ENCODE peak calls at places on chromosomes 7 and 10, in eight cellular contexts. L is fibroblast of lung, N is GM06990, C is upper lobe of right lung, G is left lung, R is astrocyte of the spinal cord, Z is left ventricle myocardium inferior, K is sigmoid colon. O is an unnamed sample.

GRCh38 chr7:68707146-68707545 is 891.1 kb upstream of the AUTS2 start:
- DNase-seq in L (peak), N (no peak), C (no peak), G (no peak), R (no peak), Z (no peak), K (no peak), O (no peak)

GRCh38 chr10:106636781-106637491 is 527.6 kb downstream of the SORCS1 start:
- DNase-seq in L (no peak), N (no peak), C (no peak), G (no peak), R (no peak), Z (no peak), K (no peak), O (no peak)

GRCh38 chr7:3301831-3302618 is 973 bp downstream of the SDK1 start:
- DNase-seq in L (peak), N (no peak), C (no peak), G (no peak), R (peak), Z (no peak), K (peak), O (peak)

GRCh38 chr10:35335718-35336083 is 608 bp upstream of the CCNY start:
- DNase-seq in L (peak), N (no peak), C (no peak), G (peak), R (no peak), Z (no peak), K (no peak), O (no peak)

GRCh38 chr10:49168821-49169495 is 19.2 kb downstream of the TMEM273 start:
- DNase-seq in L (peak), N (no peak), C (no peak), G (no peak), R (no peak), Z (no peak), K (no peak), O (no peak)

GRCh38 chr7:45084901-45085618 is 3.7 kb downstream of the NACAD start:
- DNase-seq in L (no peak), N (no peak), C (peak), G (no peak), R (no peak), Z (no peak), K (peak), O (no peak)

GRCh38 chr10:83190614-83191013 is 948.7 kb upstream of the GHITM start:
- DNase-seq in L (no peak), N (no peak), C (no peak), G (no peak), R (no peak), Z (no peak), K (no peak), O (no peak)

GRCh38 chr7:112161253-112162160 is 44.7 kb downstream of the DOCK4 start:
- DNase-seq in L (no peak), N (no peak), C (no peak), G (no peak), R (no peak), Z (no peak), K (no peak), O (no peak)

GRCh38 chr7:158251061-158251965 is 336.3 kb downstream of the PTPRN2 start:
- DNase-seq in L (no peak), N (no peak), C (no peak), G (peak), R (no peak), Z (no peak), K (no peak), O (no peak)

GRCh38 chr10:29271877-29272276 is 17.0 kb upstream of the LYZL1 start:
- DNase-seq in L (no peak), N (no peak), C (no peak), G (no peak), R (no peak), Z (no peak), K (no peak), O (no peak)

GRCh38 chr10:118080817-118081216 is 34.1 kb upstream of the RAB11FIP2 start:
- DNase-seq in L (no peak), N (no peak), C (no peak), G (no peak), R (no peak), Z (no peak), K (no peak), O (no peak)

GRCh38 chr7:14836571-14837189 is 65.9 kb downstream of the DGKB start:
- DNase-seq in L (peak), N (no peak), C (no peak), G (peak), R (peak), Z (peak), K (peak), O (peak)

GRCh38 chr10:132542086-132542775 is 4.6 kb downstream of the INPP5A start:
- DNase-seq in L (no peak), N (no peak), C (no peak), G (peak), R (no peak), Z (peak), K (peak), O (peak)

GRCh38 chr10:23192741-23193434 is 776 bp downstream of the PTF1A start:
- DNase-seq in L (no peak), N (no peak), C (no peak), G (peak), R (no peak), Z (no peak), K (no peak), O (no peak)

GRCh38 chr10:111034598-111035310 is 42.1 kb upstream of the ADRA2A start:
- DNase-seq in L (peak), N (no peak), C (no peak), G (no peak), R (peak), Z (no peak), K (no peak), O (peak)

GRCh38 chr7:80583901-80584300 is 54.5 kb upstream of the CD36 start:
- DNase-seq in L (no peak), N (no peak), C (no peak), G (no peak), R (no peak), Z (peak), K (no peak), O (peak)

GRCh38 chr7:14988941-14989340 is 86.4 kb upstream of the DGKB start:
- DNase-seq in L (no peak), N (no peak), C (no peak), G (no peak), R (no peak), Z (no peak), K (no peak), O (peak)

GRCh38 chr7:23117841-23118240 is 12.3 kb downstream of the KLHL7 start:
- DNase-seq in L (peak), N (no peak), C (no peak), G (no peak), R (no peak), Z (no peak), K (no peak), O (peak)

GRCh38 chr7:103902917-103903316 is 86.5 kb downstream of the RELN start:
- DNase-seq in L (peak), N (no peak), C (no peak), G (no peak), R (peak), Z (no peak), K (no peak), O (no peak)

GRCh38 chr7:82375713-82376112 is 67.9 kb downstream of the CACNA2D1 start:
- DNase-seq in L (no peak), N (no peak), C (no peak), G (no peak), R (no peak), Z (no peak), K (no peak), O (no peak)

GRCh38 chr7:56091591-56091990 is 1.2 kb downstream of the PHKG1 start:
- DNase-seq in L (peak), N (no peak), C (no peak), G (no peak), R (peak), Z (peak), K (peak), O (peak)

GRCh38 chr10:14532473-14533251 is 201.9 kb upstream of the FRMD4A start:
- DNase-seq in L (peak), N (no peak), C (no peak), G (no peak), R (no peak), Z (no peak), K (no peak), O (no peak)

GRCh38 chr10:70652761-70653657 is 19.3 kb upstream of the ADAMTS14 start:
- DNase-seq in L (peak), N (no peak), C (no peak), G (no peak), R (peak), Z (peak), K (peak), O (peak)

GRCh38 chr10:53839437-53840039 is 961.5 kb downstream of the PCDH15 start:
- DNase-seq in L (peak), N (no peak), C (no peak), G (no peak), R (peak), Z (no peak), K (no peak), O (peak)

GRCh38 chr7:149625339-149625946 is 127.8 kb upstream of the ZNF746 start:
- DNase-seq in L (peak), N (peak), C (peak), G (peak), R (peak), Z (peak), K (peak), O (peak)

GRCh38 chr7:65285906-65286864 is 87.5 kb upstream of the ZNF92 start:
- DNase-seq in L (no peak), N (no peak), C (no peak), G (no peak), R (no peak), Z (no peak), K (no peak), O (no peak)

GRCh38 chr10:44395902-44396670 is 11.2 kb upstream of the CXCL12 start:
- DNase-seq in L (no peak), N (no peak), C (peak), G (no peak), R (no peak), Z (no peak), K (peak), O (no peak)

GRCh38 chr10:35606423-35606822 is 1.3 kb downstream of the GJD4 start:
- DNase-seq in L (peak), N (no peak), C (no peak), G (no peak), R (peak), Z (no peak), K (no peak), O (peak)

GRCh38 chr10:129861776-129862530 is 102.1 kb downstream of the EBF3 start:
- DNase-seq in L (no peak), N (no peak), C (no peak), G (no peak), R (no peak), Z (no peak), K (peak), O (no peak)

GRCh38 chr7:115658223-115658622 is 372.3 kb downstream of the TFEC start:
- DNase-seq in L (no peak), N (no peak), C (no peak), G (no peak), R (no peak), Z (no peak), K (no peak), O (no peak)

GRCh38 chr7:98387136-98387535 is 13.8 kb downstream of the BAIAP2L1 start:
- DNase-seq in L (no peak), N (no peak), C (no peak), G (no peak), R (no peak), Z (no peak), K (no peak), O (no peak)

GRCh38 chr7:47371733-47372368 is 210.1 kb downstream of the TNS3 start:
- DNase-seq in L (peak), N (no peak), C (peak), G (peak), R (peak), Z (peak), K (peak), O (peak)

GRCh38 chr10:76901701-76902100 is 735.9 kb downstream of the KCNMA1 start:
- DNase-seq in L (no peak), N (no peak), C (no peak), G (no peak), R (no peak), Z (no peak), K (no peak), O (no peak)

GRCh38 chr10:34524369-34525091 is 290.6 kb downstream of the PARD3 start:
- DNase-seq in L (peak), N (peak), C (no peak), G (no peak), R (no peak), Z (no peak), K (no peak), O (no peak)

GRCh38 chr10:123156091-123156490 is 1.9 kb downstream of the BUB3 start:
- DNase-seq in L (peak), N (no peak), C (no peak), G (no peak), R (no peak), Z (no peak), K (no peak), O (peak)

GRCh38 chr10:48767752-48768450 is 83.2 kb downstream of the WDFY4 start:
- DNase-seq in L (no peak), N (no peak), C (no peak), G (no peak), R (no peak), Z (no peak), K (no peak), O (no peak)

GRCh38 chr7:72335561-72336381 is 76.4 kb downstream of the CALN1 start:
- DNase-seq in L (no peak), N (peak), C (no peak), G (no peak), R (no peak), Z (no peak), K (no peak), O (no peak)

GRCh38 chr7:72336887-72337821 is 75.0 kb downstream of the CALN1 start:
- DNase-seq in L (no peak), N (peak), C (no peak), G (peak), R (no peak), Z (no peak), K (no peak), O (no peak)

GRCh38 chr7:72334733-72335132 is 77.4 kb downstream of the CALN1 start:
- DNase-seq in L (no peak), N (no peak), C (no peak), G (no peak), R (no peak), Z (no peak), K (no peak), O (no peak)

GRCh38 chr7:72336382-72336886 is 75.7 kb downstream of the CALN1 start:
- DNase-seq in L (no peak), N (peak), C (no peak), G (peak), R (no peak), Z (no peak), K (no peak), O (no peak)

DNA sequence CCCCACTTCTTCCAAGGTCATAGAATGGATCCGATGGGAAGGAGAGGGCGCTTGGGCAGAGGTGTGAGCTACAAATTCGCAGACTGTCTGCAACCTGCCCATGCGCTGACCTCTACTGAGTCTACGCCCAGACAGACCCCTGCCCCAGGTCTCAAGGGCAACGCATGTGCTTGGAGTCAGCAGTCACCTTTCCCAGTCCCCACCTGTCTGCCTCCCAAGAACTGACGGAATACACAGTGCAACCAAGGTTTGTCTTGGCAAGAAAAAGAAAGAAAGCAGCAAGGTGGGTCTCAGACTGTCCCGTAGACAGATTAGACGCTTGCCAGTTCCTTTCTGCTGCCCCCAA is 74.3 kb downstream of the CALN1 start:
- DNase-seq in L (no peak), N (no peak), C (no peak), G (no peak), R (no peak), Z (no peak), K (no peak), O (no peak)
- H3K4me3 ChIP-seq in L (no peak), N (no peak), C (no peak), G (no peak), R (no peak), Z (no peak), K (no peak), O (no peak)

GRCh38 chr10:12250181-12250580 is 54.2 kb downstream of the CDC123 start:
- DNase-seq in L (no peak), N (no peak), C (no peak), G (no peak), R (no peak), Z (no peak), K (no peak), O (no peak)

GRCh38 chr10:12251581-12251980 is 55.6 kb downstream of the CDC123 start:
- DNase-seq in L (no peak), N (no peak), C (no peak), G (no peak), R (no peak), Z (no peak), K (no peak), O (no peak)

GRCh38 chr10:12255048-12255447 is 59.1 kb downstream of the CDC123 start:
- DNase-seq in L (no peak), N (no peak), C (no peak), G (no peak), R (no peak), Z (no peak), K (no peak), O (no peak)

DNA sequence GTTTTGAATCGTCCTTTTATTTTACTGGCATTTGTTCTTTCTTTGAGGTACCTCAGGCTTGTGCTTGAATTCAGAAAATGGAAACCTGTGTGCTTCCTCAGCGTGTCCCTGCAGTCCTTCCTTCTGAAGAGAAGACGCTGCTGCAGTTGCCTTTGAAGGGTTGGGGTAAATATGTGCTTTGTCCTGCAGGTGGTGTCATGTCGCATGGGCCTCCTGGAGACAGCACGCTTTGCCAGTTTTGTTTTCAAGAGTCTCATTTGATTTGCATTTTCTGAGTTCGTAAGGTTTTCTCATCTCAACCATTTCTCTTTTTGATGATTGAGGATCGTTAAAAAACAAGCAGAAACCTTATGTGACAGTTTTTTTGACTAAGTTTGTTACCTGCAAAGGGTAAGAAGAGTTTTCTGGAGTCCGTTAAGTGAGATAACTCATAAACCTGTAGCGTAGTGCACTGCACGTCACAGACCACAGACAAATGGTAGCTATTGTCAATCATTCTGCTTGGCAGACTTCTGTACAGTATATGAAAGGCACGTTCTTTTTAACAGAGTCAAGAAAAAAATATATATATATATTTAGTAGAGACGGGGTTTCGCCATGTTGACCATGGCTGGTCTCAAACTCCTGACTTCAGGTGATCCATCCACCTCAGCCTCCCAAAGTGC is 57.0 kb downstream of the CDC123 start:
- DNase-seq in L (no peak), N (no peak), C (no peak), G (no peak), R (peak), Z (no peak), K (no peak), O (no peak)
- TF ChIP-seq CTCF in L (no peak), N (peak), C (peak), G (no peak), R (peak), Z (peak), K (no peak), O (peak)

GRCh38 chr10:1734288-1734687 is 3.0 kb downstream of the ADARB2 start:
- DNase-seq in L (no peak), N (no peak), C (no peak), G (no peak), R (no peak), Z (no peak), K (no peak), O (no peak)

GRCh38 chr10:1736972-1737221 is 428 bp downstream of the ADARB2 start:
- DNase-seq in L (no peak), N (no peak), C (no peak), G (peak), R (no peak), Z (no peak), K (no peak), O (no peak)

GRCh38 chr10:1735562-1735961 is 1.8 kb downstream of the ADARB2 start:
- DNase-seq in L (no peak), N (no peak), C (no peak), G (no peak), R (no peak), Z (no peak), K (no peak), O (no peak)

GRCh38 chr10:1737222-1738061 is at the start of gene ADARB2:
- DNase-seq in L (peak), N (peak), C (no peak), G (peak), R (no peak), Z (no peak), K (no peak), O (peak)

GRCh38 chr10:1736180-1736971 is 949 bp downstream of the ADARB2 start:
- DNase-seq in L (no peak), N (peak), C (no peak), G (peak), R (no peak), Z (no peak), K (no peak), O (no peak)
- H3K4me3 ChIP-seq in L (no peak), N (peak), C (peak), G (peak), R (no peak), Z (peak), K (no peak), O (no peak)

GRCh38 chr10:97690138-97690537 is 3.1 kb upstream of the AVPI1 start:
- DNase-seq in L (no peak), N (no peak), C (no peak), G (no peak), R (no peak), Z (no peak), K (no peak), O (no peak)

GRCh38 chr10:97686962-97687784 is at the start of gene AVPI1:
- DNase-seq in L (peak), N (peak), C (peak), G (peak), R (peak), Z (peak), K (peak), O (peak)

GRCh38 chr10:97689637-97690036 is 2.6 kb upstream of the AVPI1 start:
- DNase-seq in L (peak), N (no peak), C (no peak), G (no peak), R (peak), Z (no peak), K (no peak), O (peak)

GRCh38 chr10:97686301-97686961 is 610 bp downstream of the AVPI1 start:
- DNase-seq in L (no peak), N (peak), C (no peak), G (no peak), R (no peak), Z (no peak), K (no peak), O (no peak)

GRCh38 chr10:97687785-97688781 is 1.0 kb upstream of the AVPI1 start:
- DNase-seq in L (peak), N (no peak), C (no peak), G (no peak), R (peak), Z (no peak), K (peak), O (peak)
- TF ChIP-seq CTCF in L (no peak), N (no peak), C (no peak), G (no peak), R (no peak), Z (no peak), K (no peak), O (no peak)

GRCh38 chr10:32307609-32308008 is 39.3 kb downstream of the EPC1 start:
- DNase-seq in L (no peak), N (no peak), C (no peak), G (no peak), R (no peak), Z (no peak), K (no peak), O (no peak)

GRCh38 chr10:32308027-32308603 is 38.8 kb downstream of the EPC1 start:
- DNase-seq in L (peak), N (no peak), C (no peak), G (no peak), R (no peak), Z (no peak), K (no peak), O (no peak)
- H3K4me3 ChIP-seq in L (no peak), N (no peak), C (no peak), G (no peak), R (no peak), Z (no peak), K (no peak), O (no peak)

GRCh38 chr7:143334244-143334643 is 18.3 kb downstream of the CLCN1 start:
- DNase-seq in L (no peak), N (no peak), C (no peak), G (no peak), R (no peak), Z (no peak), K (no peak), O (no peak)

GRCh38 chr7:143327903-143328302 is 12.0 kb downstream of the CLCN1 start:
- DNase-seq in L (no peak), N (no peak), C (no peak), G (no peak), R (no peak), Z (no peak), K (no peak), O (no peak)

GRCh38 chr7:143325215-143325614 is 9.3 kb downstream of the CLCN1 start:
- DNase-seq in L (no peak), N (no peak), C (no peak), G (no peak), R (no peak), Z (no peak), K (no peak), O (peak)

GRCh38 chr7:143331179-143331825 is 15.4 kb downstream of the CLCN1 start:
- DNase-seq in L (peak), N (no peak), C (no peak), G (no peak), R (peak), Z (no peak), K (no peak), O (peak)

GRCh38 chr7:143329471-143330170 is 13.7 kb downstream of the CLCN1 start:
- DNase-seq in L (no peak), N (no peak), C (no peak), G (no peak), R (no peak), Z (no peak), K (no peak), O (no peak)
- TF ChIP-seq CTCF in L (no peak), N (no peak), C (no peak), G (no peak), R (no peak), Z (no peak), K (no peak), O (no peak)

O was measured in foreskin fibroblast.